ENCODE peak calls at places on chromosome 18, in six cellular contexts. X is tibial nerve, Q is aorta, A is heart right ventricle, F is fibroblast of lung, Z is HTR-8/SVneo. S is an unnamed sample.

GRCh38 chr18:24009651-24010333 is 4.8 kb upstream of the TTC39C start:
- DNase-seq in X (no peak), Q (no peak), A (no peak), F (no peak), Z (no peak), S (no peak)

GRCh38 chr18:2050702-2051201 is 520.6 kb downstream of the METTL4 start:
- DNase-seq in X (no peak), Q (no peak), A (no peak), F (peak), Z (no peak), S (no peak)

GRCh38 chr18:28163201-28163778 is 13.6 kb downstream of the CDH2 start:
- DNase-seq in X (no peak), Q (no peak), A (peak), F (peak), Z (no peak), S (no peak)

GRCh38 chr18:67549946-67550345 is 33.4 kb upstream of the DSEL start:
- DNase-seq in X (no peak), Q (no peak), A (no peak), F (no peak), Z (no peak), S (no peak)

GRCh38 chr18:53771664-53772063 is 452.8 kb downstream of the MBD2 start:
- DNase-seq in X (no peak), Q (no peak), A (no peak), F (no peak), Z (no peak), S (no peak)

GRCh38 chr18:79756143-79756500 is 41.6 kb upstream of the KCNG2 start:
- DNase-seq in X (no peak), Q (peak), A (no peak), F (no peak), Z (no peak), S (peak)

GRCh38 chr18:55546873-55547704 is 40.9 kb downstream of the TCF4 start:
- DNase-seq in X (no peak), Q (no peak), A (peak), F (peak), Z (peak), S (no peak)

GRCh38 chr18:79680100-79680879 is 687 bp downstream of the CTDP1 start:
- DNase-seq in X (no peak), Q (no peak), A (peak), F (peak), Z (peak), S (no peak)

GRCh38 chr18:69401475-69402218 is 959 bp downstream of the DOK6 start:
- DNase-seq in X (no peak), Q (no peak), A (peak), F (peak), Z (no peak), S (no peak)

GRCh38 chr18:45252474-45252873 is 362.8 kb upstream of the SLC14A2 start:
- DNase-seq in X (no peak), Q (no peak), A (no peak), F (no peak), Z (no peak), S (no peak)

GRCh38 chr18:21194871-21195771 is 46.9 kb upstream of the GREB1L start:
- DNase-seq in X (no peak), Q (no peak), A (no peak), F (peak), Z (peak), S (no peak)

GRCh38 chr18:75244336-75244735 is 33.7 kb downstream of the TSHZ1 start:
- DNase-seq in X (no peak), Q (no peak), A (no peak), F (no peak), Z (no peak), S (no peak)

GRCh38 chr18:63043516-63043915 is 276.1 kb downstream of the BCL2 start:
- DNase-seq in X (no peak), Q (no peak), A (no peak), F (no peak), Z (no peak), S (no peak)

GRCh38 chr18:2662990-2663389 is 7.5 kb downstream of the SMCHD1 start:
- DNase-seq in X (no peak), Q (no peak), A (no peak), F (no peak), Z (no peak), S (no peak)

GRCh38 chr18:58338961-58339722 is 289.7 kb downstream of the ALPK2 start:
- DNase-seq in X (no peak), Q (no peak), A (no peak), F (peak), Z (no peak), S (no peak)

GRCh38 chr18:64090876-64091275 is 58.0 kb downstream of the LINC00305 start:
- DNase-seq in X (no peak), Q (no peak), A (no peak), F (no peak), Z (no peak), S (no peak)

GRCh38 chr18:10242922-10243680 is 211.3 kb upstream of the APCDD1 start:
- DNase-seq in X (no peak), Q (no peak), A (no peak), F (no peak), Z (no peak), S (no peak)

S was measured in chondrocyte.